ENCODE peak calls at places on chromosomes 7 and 10, in ten cellular contexts. U is HCT116, R is esophagus muscularis mucosa, H is stomach, Z is suprapubic skin, M is GM23338, D is Panc1, E is spleen, C is sigmoid colon, G is endothelial cell of umbilical vein. Y is an unnamed sample.

GRCh38 chr10:121168513-121169216 is 317.5 kb downstream of the WDR11 start:
- DNase-seq in D (no peak), C (no peak), R (no peak), E (no peak), U (peak; percentile 19), H (peak; percentile 34), Z (no peak), M (peak; percentile 71), G (no peak), Y (no peak)

GRCh38 chr10:118470470-118470869 is 125.0 kb downstream of the PRLHR start:
- DNase-seq in H (no peak), G (no peak), C (no peak), D (no peak), R (no peak), E (no peak), U (no peak), Z (no peak), M (no peak), Y (no peak)

GRCh38 chr7:77235280-77235679 is 35.7 kb upstream of the FGL2 start:
- DNase-seq in C (no peak), M (no peak), D (no peak), Z (no peak), H (no peak), R (no peak), G (no peak), U (no peak), E (no peak), Y (no peak)

GRCh38 chr10:132185601-132186487 is 904 bp upstream of the DPYSL4 start:
- DNase-seq in G (peak; percentile 26), C (no peak), D (no peak), E (no peak), U (peak; percentile 7), Z (no peak), H (peak; percentile 60), R (no peak), M (peak; percentile 76), Y (peak; percentile 37)

GRCh38 chr10:73262105-73262730 is 9.8 kb upstream of the MRPS16 start:
- DNase-seq in U (peak; percentile 89), C (no peak), R (no peak), M (no peak), D (peak; percentile 85), E (no peak), H (no peak), Z (no peak), G (peak; percentile 26), Y (no peak)

GRCh38 chr7:75716992-75717626 is 21.6 kb downstream of the HIP1 start:
- DNase-seq in M (no peak), C (no peak), Z (no peak), R (no peak), G (peak; percentile 70), H (no peak), D (peak; percentile 83), U (peak; percentile 35), E (peak; percentile 11), Y (no peak)

GRCh38 chr10:132232553-132232949 is 45.8 kb downstream of the DPYSL4 start:
- DNase-seq in Z (no peak), H (no peak), E (no peak), G (no peak), U (no peak), C (no peak), D (no peak), M (no peak), R (no peak), Y (no peak)

GRCh38 chr10:75744242-75744641 is 312.8 kb downstream of the LRMDA start:
- DNase-seq in Z (no peak), U (no peak), H (no peak), E (no peak), M (no peak), R (no peak), C (no peak), G (no peak), D (no peak), Y (no peak)

GRCh38 chr10:11691319-11691755 is 50.8 kb upstream of the ECHDC3 start:
- DNase-seq in M (no peak), E (no peak), Z (no peak), R (no peak), C (no peak), H (no peak), U (no peak), D (no peak), G (no peak), Y (no peak)

GRCh38 chr7:78768859-78769258 is 684.6 kb downstream of the MAGI2 start:
- DNase-seq in H (no peak), E (no peak), C (no peak), R (no peak), U (no peak), G (no peak), M (peak; percentile 59), Z (no peak), D (no peak), Y (no peak)

GRCh38 chr7:5367661-5368060 is 56.0 kb downstream of the TNRC18 start:
- DNase-seq in R (no peak), G (no peak), E (no peak), H (no peak), C (peak; percentile 65), U (no peak), M (no peak), Z (no peak), D (no peak), Y (no peak)

GRCh38 chr7:112161253-112162160 is 44.7 kb downstream of the DOCK4 start:
- DNase-seq in D (no peak), U (no peak), G (no peak), C (no peak), M (peak; percentile 34), E (no peak), Z (no peak), H (no peak), R (peak; percentile 17), Y (no peak)

GRCh38 chr10:46992794-46993552 is 81.7 kb downstream of the PTPN20 start:
- DNase-seq in Z (no peak), D (peak; percentile 5), H (no peak), R (no peak), E (no peak), M (peak; percentile 68), G (peak; percentile 17), U (peak; percentile 45), C (peak; percentile 85), Y (peak; percentile 25)
- TF ChIP-seq CTCF in Z (no peak), D (peak; percentile 73), H (no peak), R (peak; percentile 15), E (peak; percentile 34), M (peak; percentile 52), G (no peak), U (peak; percentile 57), C (no peak), Y (peak; percentile 44)

DNA sequence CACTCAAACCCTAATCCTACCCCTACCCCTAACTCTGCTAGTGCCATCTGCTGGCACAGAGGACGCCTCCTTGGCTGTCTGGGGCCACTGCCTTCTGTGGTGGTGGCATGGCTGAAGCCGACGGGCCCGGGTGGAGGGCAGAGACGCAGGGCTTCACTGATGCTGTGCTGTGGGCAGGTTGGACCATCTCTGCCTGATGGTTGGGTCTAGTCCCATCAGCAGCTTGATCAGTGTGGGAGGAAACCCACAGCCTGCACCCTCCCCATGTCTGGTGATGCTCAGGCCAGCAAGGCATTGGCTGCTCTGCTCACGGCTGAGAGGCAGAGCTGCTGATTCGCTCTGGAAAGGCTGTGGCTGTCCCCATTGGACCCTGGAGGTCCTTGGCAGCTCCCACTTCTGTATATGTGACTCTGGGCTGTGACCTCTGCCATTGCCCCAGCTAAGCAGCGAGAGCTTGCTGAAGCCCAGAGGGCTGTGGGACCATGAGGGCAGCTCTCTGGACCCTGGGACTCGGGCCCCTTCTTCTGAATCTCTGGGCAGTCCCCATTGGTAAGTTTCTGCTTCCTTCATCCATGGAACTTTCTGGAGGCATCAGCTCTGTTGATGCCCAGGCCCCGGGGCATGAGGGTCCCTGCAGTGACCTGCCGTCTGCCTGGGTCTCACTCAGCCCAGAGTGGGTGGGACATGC is at the start of gene SCART1:
- DNase-seq in C (no peak), U (no peak), H (no peak), M (no peak), G (no peak), Z (no peak), D (no peak), R (peak; percentile 78), E (no peak), Y (no peak)
- TF ChIP-seq POLR2AphosphoS5 in C (no peak), U (no peak), H (no peak), M (no peak), G (no peak), Z (no peak), D (no peak), R (no peak), E (no peak), Y (no peak)

GRCh38 chr7:158588085-158588877 is 658 bp upstream of the PTPRN2 start:
- DNase-seq in Z (no peak), R (no peak), M (peak; percentile 38), C (peak; percentile 57), G (no peak), E (no peak), D (no peak), H (no peak), U (no peak), Y (no peak)

GRCh38 chr7:158586499-158587191 is 978 bp downstream of the PTPRN2 start:
- DNase-seq in E (peak; percentile 49), H (peak; percentile 42), M (no peak), R (no peak), G (no peak), Z (no peak), C (no peak), U (no peak), D (no peak), Y (no peak)

GRCh38 chr7:158585721-158586498 is 1.7 kb downstream of the PTPRN2 start:
- DNase-seq in G (no peak), M (peak; percentile 48), E (peak; percentile 55), Z (no peak), C (no peak), R (no peak), H (peak; percentile 84), D (no peak), U (no peak), Y (peak; percentile 30)

GRCh38 chr7:158588878-158589442 is 1.3 kb upstream of the PTPRN2 start:
- DNase-seq in Z (no peak), D (no peak), U (no peak), G (no peak), R (no peak), E (no peak), C (peak; percentile 59), H (no peak), M (no peak), Y (no peak)

DNA sequence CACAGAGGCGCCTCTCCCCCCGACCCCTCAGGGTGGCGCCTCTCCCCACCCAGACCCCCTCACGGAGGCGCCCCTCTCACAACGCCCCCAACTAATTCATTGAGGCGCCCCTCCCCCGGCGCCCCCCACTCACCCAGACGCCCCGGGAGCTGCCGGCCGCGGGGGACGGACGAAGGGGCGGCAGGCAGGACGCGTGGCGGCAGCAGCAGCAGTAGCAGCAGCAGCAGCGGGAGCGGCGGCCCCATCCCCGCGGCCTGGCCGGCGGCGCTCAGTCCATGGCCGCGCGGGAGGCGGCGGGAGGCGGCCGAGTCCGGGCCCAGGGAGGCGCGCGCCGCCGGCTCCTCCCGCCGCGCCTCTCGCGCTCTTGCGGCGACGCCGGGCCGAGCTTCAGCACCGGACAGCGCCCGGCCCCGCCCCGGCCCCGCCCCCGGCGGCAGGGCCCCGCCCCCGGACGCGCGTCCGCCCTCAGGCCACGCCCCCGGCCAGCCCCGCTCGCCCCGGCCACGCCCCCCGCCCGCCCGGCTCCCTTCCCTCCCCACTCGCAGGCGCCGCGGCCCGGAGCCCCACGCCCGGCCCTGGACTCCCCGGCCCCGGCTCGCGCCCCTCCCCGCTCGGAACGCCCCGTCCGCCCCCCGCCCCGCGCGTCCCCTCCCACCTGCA is at the start of gene PTPRN2:
- DNase-seq in R (no peak), U (no peak), Z (no peak), G (peak; percentile 11), E (peak; percentile 77), H (peak; percentile 77), D (no peak), C (peak; percentile 70), M (peak; percentile 82), Y (peak; percentile 72)
- H3K27me3 ChIP-seq in R (peaks cover 18% of the 10 kb centered on the region), U (peaks cover 15% of the 10 kb centered on the region), Z (peaks cover 60% of the 10 kb centered on the region), G (peaks cover 22% of the 10 kb centered on the region), E (peaks cover 63% of the 10 kb centered on the region), H (peaks cover 66% of the 10 kb centered on the region), D (peaks cover 13% of the 10 kb centered on the region), C (peaks cover 2% of the 10 kb centered on the region), M (peaks cover 71% of the 10 kb centered on the region), Y (peaks cover 46% of the 10 kb centered on the region)

GRCh38 chr7:83475403-83475802 is 173.5 kb downstream of the SEMA3E start:
- DNase-seq in M (peak; percentile 84), G (no peak), C (no peak), R (no peak), E (no peak), Z (no peak), H (no peak), D (no peak), U (peak; percentile 12), Y (no peak)
- TF ChIP-seq CTCF in M (peak; percentile 72), G (no peak), C (no peak), R (no peak), E (no peak), Z (no peak), H (no peak), D (peak; percentile 45), U (peak; percentile 46), Y (no peak)